ENCODE peak calls at places on chromosomes 13 and 19, in nine cellular contexts. One of them, this sample, is unnamed.

GRCh38 chr19:16588089-16588823 is 16.0 kb upstream of the SLC35E1 start:
- DNase-seq in heart right ventricle: peak
- DNase-seq in nucleus accumbens: peak
- DNase-seq in bronchial epithelial cell: no peak
- DNase-seq in GM04504: no peak
- DNase-seq in uterus: no peak
- DNase-seq in stimulated activated CD4-positive, alpha-beta T cell treated with anti-CD3 and anti-CD28 coated beads, TNF-alpha, amount 100 ng/mL, for 4 hours: no peak
- DNase-seq in effector CD4-positive, alpha-beta T cell: peak
- DNase-seq in EH: no peak
- DNase-seq in this sample: no peak

GRCh38 chr19:3636506-3636905 is 9.9 kb upstream of the CACTIN start:
- DNase-seq in GM04504: no peak
- DNase-seq in bronchial epithelial cell: no peak
- DNase-seq in nucleus accumbens: no peak
- DNase-seq in stimulated activated CD4-positive, alpha-beta T cell treated with anti-CD3 and anti-CD28 coated beads, TNF-alpha, amount 100 ng/mL, for 4 hours: no peak
- DNase-seq in effector CD4-positive, alpha-beta T cell: no peak
- DNase-seq in heart right ventricle: no peak
- DNase-seq in uterus: no peak
- DNase-seq in EH: no peak
- DNase-seq in this sample: no peak

GRCh38 chr19:12289790-12290065 is 5.0 kb downstream of the ZNF44 start:
- DNase-seq in heart right ventricle: no peak
- DNase-seq in effector CD4-positive, alpha-beta T cell: no peak
- DNase-seq in stimulated activated CD4-positive, alpha-beta T cell treated with anti-CD3 and anti-CD28 coated beads, TNF-alpha, amount 100 ng/mL, for 4 hours: no peak
- DNase-seq in GM04504: no peak
- DNase-seq in EH: no peak
- DNase-seq in bronchial epithelial cell: no peak
- DNase-seq in nucleus accumbens: no peak
- DNase-seq in uterus: no peak
- DNase-seq in this sample: no peak

GRCh38 chr19:2976609-2977000 is 759 bp upstream of the TLE6 start:
- DNase-seq in GM04504: no peak
- DNase-seq in heart right ventricle: no peak
- DNase-seq in bronchial epithelial cell: no peak
- DNase-seq in uterus: no peak
- DNase-seq in EH: no peak
- DNase-seq in effector CD4-positive, alpha-beta T cell: no peak
- DNase-seq in nucleus accumbens: no peak
- DNase-seq in stimulated activated CD4-positive, alpha-beta T cell treated with anti-CD3 and anti-CD28 coated beads, TNF-alpha, amount 100 ng/mL, for 4 hours: no peak
- DNase-seq in this sample: no peak

GRCh38 chr19:46209051-46209450 is 20.5 kb upstream of the IGFL1 start:
- DNase-seq in effector CD4-positive, alpha-beta T cell: no peak
- DNase-seq in heart right ventricle: no peak
- DNase-seq in bronchial epithelial cell: peak
- DNase-seq in stimulated activated CD4-positive, alpha-beta T cell treated with anti-CD3 and anti-CD28 coated beads, TNF-alpha, amount 100 ng/mL, for 4 hours: no peak
- DNase-seq in EH: no peak
- DNase-seq in GM04504: no peak
- DNase-seq in uterus: no peak
- DNase-seq in nucleus accumbens: no peak
- DNase-seq in this sample: no peak

GRCh38 chr19:48218964-48219363 is 36.7 kb downstream of the CARD8 start:
- DNase-seq in effector CD4-positive, alpha-beta T cell: no peak
- DNase-seq in GM04504: no peak
- DNase-seq in heart right ventricle: no peak
- DNase-seq in EH: peak
- DNase-seq in stimulated activated CD4-positive, alpha-beta T cell treated with anti-CD3 and anti-CD28 coated beads, TNF-alpha, amount 100 ng/mL, for 4 hours: no peak
- DNase-seq in nucleus accumbens: no peak
- DNase-seq in bronchial epithelial cell: peak
- DNase-seq in uterus: no peak
- DNase-seq in this sample: no peak

GRCh38 chr13:36082806-36083205 is 48.4 kb downstream of the DCLK1 start:
- DNase-seq in EH: no peak
- DNase-seq in effector CD4-positive, alpha-beta T cell: no peak
- DNase-seq in heart right ventricle: no peak
- DNase-seq in stimulated activated CD4-positive, alpha-beta T cell treated with anti-CD3 and anti-CD28 coated beads, TNF-alpha, amount 100 ng/mL, for 4 hours: no peak
- DNase-seq in GM04504: no peak
- DNase-seq in bronchial epithelial cell: no peak
- DNase-seq in nucleus accumbens: no peak
- DNase-seq in uterus: no peak
- DNase-seq in this sample: no peak

GRCh38 chr19:38728752-38729541 is 15.3 kb downstream of the CAPN12 start:
- DNase-seq in uterus: peak
- DNase-seq in GM04504: no peak
- DNase-seq in effector CD4-positive, alpha-beta T cell: no peak
- DNase-seq in EH: no peak
- DNase-seq in heart right ventricle: no peak
- DNase-seq in bronchial epithelial cell: no peak
- DNase-seq in stimulated activated CD4-positive, alpha-beta T cell treated with anti-CD3 and anti-CD28 coated beads, TNF-alpha, amount 100 ng/mL, for 4 hours: no peak
- DNase-seq in nucleus accumbens: no peak
- DNase-seq in this sample: no peak

GRCh38 chr19:9865732-9866627 is 30.9 kb downstream of the PIN1 start:
- DNase-seq in uterus: no peak
- DNase-seq in effector CD4-positive, alpha-beta T cell: peak
- DNase-seq in heart right ventricle: no peak
- DNase-seq in stimulated activated CD4-positive, alpha-beta T cell treated with anti-CD3 and anti-CD28 coated beads, TNF-alpha, amount 100 ng/mL, for 4 hours: no peak
- DNase-seq in EH: no peak
- DNase-seq in GM04504: no peak
- DNase-seq in bronchial epithelial cell: no peak
- DNase-seq in nucleus accumbens: no peak
- DNase-seq in this sample: no peak

GRCh38 chr19:50556236-50557008 is 11.8 kb downstream of the LRRC4B start:
- DNase-seq in bronchial epithelial cell: peak
- DNase-seq in nucleus accumbens: peak
- DNase-seq in effector CD4-positive, alpha-beta T cell: peak
- DNase-seq in EH: peak
- DNase-seq in heart right ventricle: peak
- DNase-seq in uterus: peak
- DNase-seq in GM04504: peak
- DNase-seq in stimulated activated CD4-positive, alpha-beta T cell treated with anti-CD3 and anti-CD28 coated beads, TNF-alpha, amount 100 ng/mL, for 4 hours: peak
- DNase-seq in this sample: peak

GRCh38 chr19:280541-281007 is 10.6 kb downstream of the PLPP2 start:
- DNase-seq in bronchial epithelial cell: no peak
- DNase-seq in heart right ventricle: no peak
- DNase-seq in stimulated activated CD4-positive, alpha-beta T cell treated with anti-CD3 and anti-CD28 coated beads, TNF-alpha, amount 100 ng/mL, for 4 hours: no peak
- DNase-seq in uterus: no peak
- DNase-seq in EH: no peak
- DNase-seq in GM04504: no peak
- DNase-seq in effector CD4-positive, alpha-beta T cell: no peak
- DNase-seq in nucleus accumbens: no peak
- DNase-seq in this sample: no peak

GRCh38 chr19:13339869-13340268 is 166.4 kb downstream of the CACNA1A start:
- DNase-seq in bronchial epithelial cell: no peak
- DNase-seq in stimulated activated CD4-positive, alpha-beta T cell treated with anti-CD3 and anti-CD28 coated beads, TNF-alpha, amount 100 ng/mL, for 4 hours: no peak
- DNase-seq in heart right ventricle: no peak
- DNase-seq in EH: no peak
- DNase-seq in nucleus accumbens: peak
- DNase-seq in effector CD4-positive, alpha-beta T cell: no peak
- DNase-seq in uterus: no peak
- DNase-seq in GM04504: no peak
- DNase-seq in this sample: no peak